ENCODE peak calls at places on chromosomes 11 and 22, in six cellular contexts. Y, N, E, I, M and H are unnamed samples.

GRCh38 chr22:35761037-35761436 is 43.4 kb downstream of the APOL5 start:
- DNase-seq in I (no peak), M (no peak), E (no peak), Y (no peak), N (peak), H (no peak)

GRCh38 chr11:119297938-119298337 is 19.0 kb downstream of the MCAM start:
- DNase-seq in I (no peak), M (no peak), E (no peak), Y (no peak), N (no peak), H (no peak)

GRCh38 chr11:27081056-27081455 is 40.4 kb downstream of the BBOX1 start:
- DNase-seq in E (no peak), N (peak), I (no peak), Y (no peak), M (no peak), H (no peak)

GRCh38 chr11:1226981-1227550 is 4.2 kb downstream of the MUC5B start:
- DNase-seq in E (peak), Y (no peak), I (peak), M (no peak), N (peak), H (no peak)

GRCh38 chr11:63023415-63023814 is 7.8 kb upstream of the SLC22A8 start:
- DNase-seq in N (no peak), E (peak), Y (no peak), I (no peak), M (no peak), H (no peak)

GRCh38 chr11:93652161-93652597 is 9.3 kb upstream of the CEP295 start:
- DNase-seq in E (no peak), M (no peak), N (peak), I (peak), Y (peak), H (peak)

GRCh38 chr22:17172172-17172833 is 13.2 kb upstream of the HDHD5 start:
- DNase-seq in I (peak), M (no peak), Y (no peak), E (peak), N (no peak), H (no peak)

GRCh38 chr11:1010006-1010405 is 26.5 kb downstream of the MUC6 start:
- DNase-seq in E (no peak), N (no peak), I (no peak), M (no peak), Y (no peak), H (no peak)

GRCh38 chr11:87097582-87097981 is 59.8 kb downstream of the TMEM135 start:
- DNase-seq in Y (peak), N (peak), E (peak), M (no peak), I (peak), H (peak)

GRCh38 chr11:115964091-115964490 is 459.9 kb upstream of the CADM1 start:
- DNase-seq in N (peak), E (no peak), M (no peak), Y (no peak), I (no peak), H (peak)

GRCh38 chr22:43824724-43825485 is 12.8 kb upstream of the EFCAB6 start:
- DNase-seq in I (no peak), E (peak), Y (no peak), N (no peak), M (no peak), H (no peak)

GRCh38 chr22:27711756-27712155 is 89.8 kb downstream of the MN1 start:
- DNase-seq in I (no peak), N (no peak), E (no peak), M (no peak), Y (no peak), H (no peak)

GRCh38 chr22:39959640-39960447 is at the start of gene TMA7B:
- DNase-seq in N (peak), Y (no peak), I (peak), E (peak), M (no peak), H (peak)

GRCh38 chr11:62671604-62672528 is at the start of the genes LBHD1 and UQCC3:
- DNase-seq in M (peak), I (peak), Y (peak), E (peak), N (peak), H (peak)

GRCh38 chr11:119782673-119783072 is 53.7 kb upstream of the NECTIN1 start:
- DNase-seq in Y (no peak), N (peak), E (no peak), I (no peak), M (no peak), H (no peak)

GRCh38 chr11:118766035-118766434 is 24.9 kb downstream of the DDX6 start:
- DNase-seq in N (no peak), I (no peak), Y (no peak), E (no peak), M (no peak), H (no peak)

DNA sequence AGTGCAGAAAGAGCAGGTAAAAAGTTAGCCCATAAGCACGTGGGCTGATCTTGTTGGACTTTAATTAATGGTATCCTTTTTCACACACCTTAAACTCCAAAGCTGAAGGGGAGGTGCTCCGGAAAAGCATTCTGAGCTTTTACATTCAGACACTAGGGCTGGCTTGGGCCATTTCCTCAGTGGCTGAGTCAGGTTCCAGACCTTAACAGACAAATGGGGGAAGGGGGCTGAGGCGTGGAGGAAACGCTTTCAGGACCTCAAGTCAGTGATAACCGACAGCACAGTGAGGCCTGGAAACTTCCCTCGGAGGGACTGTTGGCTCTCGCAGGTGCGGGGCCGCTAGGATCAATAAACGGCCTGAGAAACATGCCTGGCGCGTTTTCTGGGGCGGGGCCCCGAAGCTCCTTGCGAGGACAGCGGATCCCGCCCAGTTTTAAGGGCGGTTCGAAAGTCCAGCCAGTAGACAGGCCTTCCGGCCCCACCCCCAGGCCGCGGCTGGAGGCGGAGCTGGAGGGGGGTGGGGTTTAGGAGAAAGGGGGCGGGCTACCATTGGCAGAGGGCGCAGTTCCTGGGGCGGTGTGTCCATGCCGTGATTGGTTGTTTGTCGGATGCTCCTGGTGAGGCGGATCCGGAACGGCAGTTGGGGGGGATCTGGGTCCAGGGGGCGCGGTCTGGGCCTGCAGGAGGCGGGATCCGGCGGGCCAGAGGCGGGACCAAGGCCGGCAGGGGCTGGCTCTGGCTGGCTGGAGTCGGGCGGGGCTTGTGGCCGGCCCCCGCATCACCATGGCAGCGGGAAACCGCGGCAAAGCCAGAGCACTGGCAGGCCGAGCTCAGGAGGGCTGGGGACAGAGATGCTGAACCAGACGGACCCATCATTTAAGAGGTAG is 8.0 kb downstream of the C11orf52 start:
- DNase-seq in I (peak), M (peak), N (peak), E (peak), Y (peak), H (peak)
- H4K8ac ChIP-seq in I (peak), M (peak), N (peak), E (no peak), Y (no peak), H (peak)

GRCh38 chr11:33449798-33450197 is 192.6 kb downstream of the HIPK3 start:
- DNase-seq in E (no peak), Y (no peak), I (peak), N (peak), M (no peak), H (no peak)

GRCh38 chr11:33445761-33446161 is 188.6 kb downstream of the HIPK3 start:
- DNase-seq in Y (no peak), N (peak), E (no peak), M (no peak), I (peak), H (peak)

GRCh38 chr11:33443684-33444083 is 186.5 kb downstream of the HIPK3 start:
- DNase-seq in I (no peak), M (no peak), Y (no peak), N (no peak), E (no peak), H (no peak)

GRCh38 chr11:33448461-33449130 is 191.4 kb downstream of the HIPK3 start:
- DNase-seq in E (no peak), Y (no peak), M (no peak), I (no peak), N (peak), H (no peak)

DNA sequence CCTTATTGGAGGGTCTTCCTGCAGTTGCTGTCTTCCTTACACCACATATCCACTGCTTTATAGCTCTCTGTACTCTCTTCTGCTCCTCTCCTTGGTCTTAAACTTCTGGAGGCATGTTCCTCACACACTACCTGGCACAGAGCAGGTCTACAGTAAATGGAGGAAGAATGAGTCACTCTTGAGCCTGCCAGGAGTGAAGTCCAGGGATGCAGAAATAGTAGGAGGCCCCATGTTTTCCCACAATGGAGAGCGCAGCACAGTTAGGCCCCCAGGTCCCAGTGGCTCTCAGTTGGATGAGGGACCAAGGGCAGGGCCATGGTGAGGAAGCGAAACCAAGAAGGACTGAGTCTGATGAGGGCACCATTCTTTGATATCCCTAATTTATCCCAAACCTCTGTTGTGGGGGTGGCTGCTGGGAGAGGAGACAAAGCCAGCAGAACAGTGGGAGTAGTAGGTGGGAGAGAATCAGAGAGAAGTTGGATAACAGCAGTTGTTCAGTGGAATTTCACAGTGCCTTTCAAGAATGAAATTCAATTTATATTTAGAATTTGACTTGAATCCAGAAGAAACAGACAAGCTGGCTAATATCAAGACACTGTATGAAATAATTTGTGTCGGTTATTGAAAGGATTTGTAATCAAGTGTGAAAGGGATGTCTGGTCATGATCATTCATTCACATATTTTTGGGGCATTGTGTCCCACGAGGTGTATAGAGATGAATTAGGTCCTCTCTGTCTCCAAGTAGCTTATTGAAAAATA is 187.8 kb downstream of the HIPK3 start:
- DNase-seq in N (peak), Y (no peak), I (no peak), M (no peak), E (no peak), H (no peak)
- H3K14ac ChIP-seq in N (peak), Y (no peak), I (peak), M (no peak), E (no peak), H (no peak)

GRCh38 chr11:133081730-133082452 is 450.4 kb downstream of the OPCML start:
- DNase-seq in N (no peak), M (no peak), Y (no peak), E (no peak), I (no peak), H (no peak)

GRCh38 chr11:133078591-133079179 is 453.6 kb downstream of the OPCML start:
- DNase-seq in E (peak), N (peak), Y (peak), M (no peak), I (peak), H (peak)

GRCh38 chr11:133081020-133081419 is 451.3 kb downstream of the OPCML start:
- DNase-seq in N (no peak), E (no peak), M (no peak), Y (no peak), I (no peak), H (no peak)

GRCh38 chr11:133075351-133075750 is 456.9 kb downstream of the OPCML start:
- DNase-seq in N (no peak), I (no peak), Y (no peak), M (no peak), E (no peak), H (no peak)

GRCh38 chr11:133078012-133078411 is 454.3 kb downstream of the OPCML start:
- DNase-seq in M (no peak), I (no peak), N (no peak), Y (no peak), E (no peak), H (no peak)
- H2AFZ ChIP-seq in M (no peak), I (no peak), N (no peak), Y (no peak), E (no peak), H (no peak)

GRCh38 chr11:10878408-10879214 is 20.8 kb upstream of the ZBED5 start:
- DNase-seq in Y (peak), N (peak), M (no peak), E (peak), I (peak), H (peak)
- H4K8ac ChIP-seq in Y (no peak), N (no peak), M (no peak), E (no peak), I (peak), H (peak)

GRCh38 chr22:47249370-47249928 is 487.0 kb downstream of the TBC1D22A start:
- DNase-seq in E (no peak), N (no peak), Y (no peak), I (no peak), M (no peak), H (no peak)
- H3K14ac ChIP-seq in E (no peak), N (no peak), Y (no peak), I (no peak), M (no peak), H (no peak)